ENCODE peak calls at places on chromosomes 13 and 19, in eight cellular contexts. L is left cardiac atrium, Z is upper lobe of right lung, T is A549, R is DND-41, N is AG08396, X is EL, Q is retinal pigment epithelial cell. Y is an unnamed sample.

GRCh38 chr19:18408053-18408476 is 10.6 kb upstream of the LRRC25 start:
- DNase-seq in L (no peak), X (peak), R (peak), N (no peak), T (no peak), Q (no peak), Z (peak), Y (no peak)

GRCh38 chr19:47152205-47152604 is 21.6 kb downstream of the SAE1 start:
- DNase-seq in X (no peak), R (no peak), Z (no peak), N (no peak), Q (no peak), T (no peak), L (no peak), Y (no peak)

GRCh38 chr13:26950546-26950945 is 190.0 kb upstream of the GPR12 start:
- DNase-seq in X (no peak), N (no peak), R (no peak), Z (no peak), L (no peak), Q (no peak), T (no peak), Y (no peak)

GRCh38 chr13:80235131-80235530 is 105.8 kb downstream of the SPRY2 start:
- DNase-seq in T (peak), Q (no peak), R (no peak), L (no peak), X (no peak), N (no peak), Z (no peak), Y (no peak)

GRCh38 chr13:78601124-78601885 is 2.0 kb downstream of the POU4F1 start:
- DNase-seq in L (no peak), N (no peak), R (no peak), Q (no peak), Z (no peak), T (no peak), X (no peak), Y (peak)

GRCh38 chr13:68888832-68889231 is 1218.8 kb upstream of the ATXN8OS start:
- DNase-seq in R (no peak), Q (no peak), N (no peak), X (no peak), Z (no peak), L (no peak), T (no peak), Y (no peak)

GRCh38 chr19:7862413-7862951 is 11.7 kb downstream of the PRR36 start:
- DNase-seq in Q (no peak), T (peak), X (no peak), Z (peak), R (peak), N (peak), L (peak), Y (peak)

GRCh38 chr13:72864142-72865035 is 82.5 kb downstream of the PIBF1 start:
- DNase-seq in X (peak), N (peak), R (no peak), T (no peak), L (no peak), Q (no peak), Z (no peak), Y (no peak)

GRCh38 chr19:10424011-10424637 is 3.8 kb downstream of the PDE4A start:
- DNase-seq in L (peak), Z (peak), X (peak), N (peak), R (peak), T (peak), Q (no peak), Y (peak)

GRCh38 chr19:18152444-18152816 is 533 bp upstream of the PIK3R2 start:
- DNase-seq in L (peak), X (peak), Q (peak), R (peak), T (peak), N (peak), Z (peak), Y (peak)

GRCh38 chr13:48571121-48571901 is 38.4 kb upstream of the RCBTB2 start:
- DNase-seq in X (peak), Z (no peak), L (no peak), R (peak), T (no peak), Q (no peak), N (peak), Y (no peak)

GRCh38 chr19:3184847-3185481 is 766 bp upstream of the NCLN start:
- DNase-seq in Q (no peak), L (peak), X (no peak), Z (peak), R (no peak), T (no peak), N (peak), Y (no peak)

GRCh38 chr19:49666120-49666444 is 349 bp downstream of the BCL2L12 start:
- DNase-seq in L (no peak), R (no peak), Q (no peak), Z (no peak), T (peak), X (no peak), N (no peak), Y (no peak)

GRCh38 chr13:61391426-61391825 is 24.2 kb downstream of the PCDH20 start:
- DNase-seq in X (no peak), Z (no peak), R (no peak), L (no peak), Q (no peak), T (no peak), N (no peak), Y (no peak)

GRCh38 chr13:45751882-45752281 is 49.8 kb downstream of the CBY2 start:
- DNase-seq in Z (no peak), L (no peak), Q (no peak), T (no peak), R (no peak), N (no peak), X (no peak), Y (no peak)

GRCh38 chr13:92775631-92776030 is 451.0 kb upstream of the GPC6 start:
- DNase-seq in R (no peak), N (no peak), X (no peak), Z (no peak), Q (no peak), T (no peak), L (no peak), Y (no peak)

GRCh38 chr19:38090561-38090960 is 133.5 kb downstream of the DPF1 start:
- DNase-seq in T (no peak), Q (no peak), N (no peak), Z (no peak), R (no peak), L (peak), X (no peak), Y (no peak)

GRCh38 chr13:50800091-50800739 is 43.3 kb downstream of the DLEU7 start:
- DNase-seq in L (no peak), R (no peak), T (no peak), X (no peak), Q (no peak), Z (no peak), N (no peak), Y (no peak)

GRCh38 chr13:26867451-26868067 is 107.0 kb upstream of the GPR12 start:
- DNase-seq in X (peak), Z (no peak), Q (no peak), R (peak), T (peak), L (no peak), N (peak), Y (peak)

GRCh38 chr13:81488021-81488420 is 1147.1 kb upstream of the SPRY2 start:
- DNase-seq in R (no peak), T (no peak), Z (no peak), X (no peak), Q (no peak), N (no peak), L (no peak), Y (no peak)

GRCh38 chr13:96090240-96091101 is 564 bp downstream of the HS6ST3 start:
- DNase-seq in N (peak), L (peak), X (peak), Z (no peak), R (no peak), Q (no peak), T (no peak), Y (peak)

GRCh38 chr19:9869008-9869617 is 34.0 kb downstream of the PIN1 start:
- DNase-seq in Z (no peak), R (no peak), X (no peak), L (no peak), Q (no peak), N (no peak), T (no peak), Y (no peak)

GRCh38 chr13:62747152-62747551 is 1331.5 kb upstream of the PCDH20 start:
- DNase-seq in Z (no peak), L (no peak), X (peak), N (no peak), Q (no peak), R (no peak), T (no peak), Y (no peak)

GRCh38 chr13:57787058-57787791 is 155.7 kb downstream of the PCDH17 start:
- DNase-seq in T (no peak), L (no peak), Q (peak), Z (no peak), R (no peak), X (no peak), N (no peak), Y (peak)

GRCh38 chr13:111548301-111548700 is 227.9 kb downstream of the TEX29 start:
- DNase-seq in T (no peak), Q (no peak), Z (no peak), R (no peak), X (no peak), L (no peak), N (no peak), Y (no peak)

GRCh38 chr19:13507053-13507611 is 853 bp upstream of the CACNA1A start:
- DNase-seq in Z (no peak), R (no peak), Q (no peak), L (no peak), N (no peak), T (no peak), X (peak), Y (peak)

GRCh38 chr19:42634409-42635232 is 39.9 kb upstream of the CEACAM8 start:
- DNase-seq in L (no peak), Z (no peak), N (peak), T (peak), R (peak), X (peak), Q (no peak), Y (no peak)

GRCh38 chr13:64410654-64411053 is 2819.5 kb downstream of the PCDH9 start:
- DNase-seq in Z (no peak), Q (no peak), R (no peak), L (no peak), N (no peak), X (no peak), T (no peak), Y (no peak)

GRCh38 chr13:101941095-101941777 is 460.6 kb downstream of the FGF14 start:
- DNase-seq in Q (no peak), T (peak), N (no peak), X (no peak), R (no peak), Z (no peak), L (no peak), Y (no peak)

GRCh38 chr13:108962652-108963051 is 333.2 kb downstream of the MYO16 start:
- DNase-seq in R (no peak), Z (no peak), X (no peak), Q (no peak), L (no peak), T (peak), N (no peak), Y (no peak)

GRCh38 chr19:5826531-5827341 is 12.8 kb downstream of the FUT6 start:
- DNase-seq in X (peak), R (peak), T (peak), L (peak), Z (peak), N (peak), Q (no peak), Y (peak)

GRCh38 chr13:89163081-89163480 is 1491.9 kb downstream of the SLITRK5 start:
- DNase-seq in Q (no peak), R (no peak), L (no peak), X (no peak), Z (no peak), T (no peak), N (no peak), Y (no peak)

GRCh38 chr13:102977471-102977870 is 88.7 kb downstream of the SLC10A2 start:
- DNase-seq in N (no peak), X (no peak), T (no peak), L (no peak), R (no peak), Q (no peak), Z (no peak), Y (no peak)

GRCh38 chr13:78595458-78595818 is 7.9 kb downstream of the POU4F1 start:
- DNase-seq in T (no peak), R (no peak), Q (no peak), X (no peak), N (peak), Z (no peak), L (no peak), Y (peak)